ENCODE peak calls at places on chromosomes 2 and 18, in six cellular contexts. I is AG09319, A is endothelial cell, S is B cell, T is activated B cell treated with CpG ODN at 0.5 μM for 24 hours, M is coronary artery. Q is an unnamed sample.

GRCh38 chr2:146124741-146125140 is 1604.8 kb upstream of the ZEB2 start:
- DNase-seq in I (no peak), T (no peak), M (no peak), S (no peak), A (no peak), Q (no peak)

GRCh38 chr18:40485318-40485717 is 1469.7 kb upstream of the PIK3C3 start:
- DNase-seq in A (no peak), T (no peak), M (no peak), I (no peak), S (no peak), Q (no peak)

GRCh38 chr2:195561205-195562032 is 95.6 kb upstream of the SLC39A10 start:
- DNase-seq in A (no peak), S (peak), M (no peak), T (no peak), I (peak), Q (no peak)

GRCh38 chr2:109085912-109086742 is 42.9 kb upstream of the SH3RF3 start:
- DNase-seq in I (no peak), S (no peak), A (no peak), T (no peak), M (no peak), Q (no peak)

GRCh38 chr2:237563816-237564215 is 2.6 kb upstream of the PRLH start:
- DNase-seq in T (no peak), A (peak), S (no peak), M (no peak), I (no peak), Q (peak)

GRCh38 chr2:160371251-160372009 is 122.2 kb downstream of the RBMS1 start:
- DNase-seq in A (peak), M (no peak), I (no peak), T (no peak), S (no peak), Q (no peak)

GRCh38 chr2:237673130-237673921 is 45.9 kb downstream of the LRRFIP1 start:
- DNase-seq in I (no peak), S (peak), M (no peak), A (peak), T (peak), Q (peak)

GRCh38 chr2:172405673-172406072 is 21.7 kb upstream of the ITGA6 start:
- DNase-seq in A (no peak), I (no peak), S (no peak), M (no peak), T (no peak), Q (no peak)

GRCh38 chr18:26543368-26543767 is 5.0 kb downstream of the KCTD1 start:
- DNase-seq in I (no peak), T (no peak), S (no peak), A (no peak), M (no peak), Q (no peak)

GRCh38 chr18:75421656-75422055 is 5.8 kb downstream of the SMIM21 start:
- DNase-seq in T (no peak), I (no peak), M (no peak), A (no peak), S (no peak), Q (no peak)

GRCh38 chr2:79223539-79223938 is 64.0 kb upstream of the REG3A start:
- DNase-seq in T (no peak), M (no peak), I (no peak), A (no peak), S (no peak), Q (no peak)
- TF ChIP-seq CTCF in T (no peak), M (no peak), I (no peak), A (no peak), S (no peak), Q (no peak)

GRCh38 chr2:77001895-77002294 is 520.3 kb downstream of the LRRTM4 start:
- DNase-seq in A (no peak), M (no peak), S (no peak), T (no peak), I (no peak), Q (no peak)
- TF ChIP-seq CTCF in A (no peak), M (no peak), S (no peak), T (no peak), I (no peak), Q (no peak)

GRCh38 chr18:47618758-47619157 is 311.7 kb downstream of the SMAD2 start:
- DNase-seq in I (no peak), M (no peak), T (no peak), A (no peak), S (no peak), Q (no peak)
- TF ChIP-seq CTCF in I (no peak), M (no peak), T (no peak), A (no peak), S (no peak), Q (no peak)

GRCh38 chr2:10202136-10202535 is 79.6 kb downstream of the RRM2 start:
- DNase-seq in T (no peak), S (no peak), A (no peak), I (no peak), M (no peak), Q (no peak)

GRCh38 chr2:10201201-10201600 is 78.7 kb downstream of the RRM2 start:
- DNase-seq in M (no peak), T (no peak), A (no peak), S (no peak), I (no peak), Q (no peak)

GRCh38 chr2:10208736-10209135 is 86.2 kb downstream of the RRM2 start:
- DNase-seq in S (no peak), M (no peak), A (no peak), T (no peak), I (no peak), Q (no peak)

GRCh38 chr2:10205201-10205475 is 82.6 kb downstream of the RRM2 start:
- DNase-seq in A (no peak), S (no peak), T (no peak), I (no peak), M (no peak), Q (no peak)

GRCh38 chr2:10204326-10205200 is 82.0 kb downstream of the RRM2 start:
- DNase-seq in A (no peak), S (no peak), T (no peak), M (no peak), I (no peak), Q (no peak)
- TF ChIP-seq CTCF in A (no peak), S (no peak), T (no peak), M (no peak), I (no peak), Q (no peak)

DNA sequence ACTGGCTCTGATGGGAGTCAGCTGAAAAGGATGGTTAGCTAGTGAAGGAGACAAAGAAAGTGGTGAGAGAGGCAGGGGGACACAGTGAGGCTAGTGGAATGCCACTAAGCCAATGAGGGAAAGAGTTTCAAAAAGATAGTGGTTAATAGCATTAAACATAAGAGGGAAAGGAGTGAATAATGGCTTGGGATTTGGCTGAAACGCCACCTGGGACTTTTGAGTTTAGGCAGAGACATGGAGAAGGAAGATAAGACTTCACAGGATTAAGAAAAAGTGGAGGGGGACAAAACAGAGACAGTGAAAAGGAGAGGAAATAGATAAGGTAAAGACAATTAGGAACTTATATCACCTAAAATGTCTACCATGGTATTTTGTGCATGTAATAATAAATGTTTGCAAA is 6.9 kb downstream of the CD28 start:
- DNase-seq in I (no peak), S (no peak), A (no peak), M (no peak), T (no peak), Q (no peak)
- TF ChIP-seq CTCF in I (no peak), S (no peak), A (no peak), M (no peak), T (no peak), Q (no peak)

DNA sequence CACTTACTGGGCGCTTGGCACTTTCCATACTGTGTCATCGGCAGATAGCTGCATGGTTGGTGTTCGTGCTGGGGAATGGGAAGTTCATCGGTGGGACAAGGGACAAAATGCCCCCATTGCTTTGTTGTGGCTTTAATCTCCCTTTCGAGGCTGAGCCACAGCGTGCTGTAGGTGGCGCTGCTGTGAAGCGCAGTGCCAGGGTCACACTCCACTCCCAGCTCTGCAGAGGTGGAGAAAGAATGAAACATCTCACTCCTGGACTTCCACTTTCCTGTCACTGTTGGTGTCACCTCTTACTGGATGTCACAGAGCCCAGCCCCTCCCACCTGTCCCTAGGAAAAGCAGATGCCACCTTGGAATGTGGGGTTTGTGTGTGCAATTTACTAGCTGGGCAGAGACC is 8.7 kb downstream of the TYMS start:
- DNase-seq in T (no peak), S (no peak), I (no peak), A (no peak), M (no peak), Q (no peak)
- TF ChIP-seq CTCF in T (no peak), S (no peak), I (no peak), A (no peak), M (no peak), Q (no peak)

Q was measured in nephron progenitor cell.